ENCODE peak calls at places on chromosomes 16 and 17, in five cellular contexts. O is GM13976, J is esophagus muscularis mucosa, S is thyroid gland, N is sigmoid colon. L is an unnamed sample.

GRCh38 chr17:81096741-81097133 is 61.8 kb downstream of the BAIAP2 start:
- DNase-seq in S (peak), N (no peak), O (no peak), J (no peak), L (no peak)

GRCh38 chr17:45974916-45975630 is 24.0 kb upstream of the STH start:
- DNase-seq in J (no peak), S (no peak), N (no peak), O (no peak), L (peak)

GRCh38 chr16:149024-149675 is 3.3 kb upstream of the HBZ start:
- DNase-seq in S (no peak), J (no peak), N (no peak), O (no peak), L (no peak)

GRCh38 chr17:77287432-77288068 is 146.8 kb downstream of the SEC14L1 start:
- DNase-seq in S (peak), O (no peak), J (no peak), N (peak), L (no peak)

GRCh38 chr17:77164483-77165030 is 23.8 kb downstream of the SEC14L1 start:
- DNase-seq in O (no peak), S (no peak), J (no peak), N (no peak), L (no peak)

GRCh38 chr16:59290718-59291117 is 556.6 kb upstream of the GOT2 start:
- DNase-seq in S (no peak), J (no peak), O (no peak), N (no peak), L (no peak)

GRCh38 chr17:61387011-61387410 is 12.6 kb upstream of the TBX2 start:
- DNase-seq in O (no peak), S (no peak), N (no peak), J (no peak), L (no peak)

GRCh38 chr16:26672206-26672605 is 394.5 kb upstream of the C16orf82 start:
- DNase-seq in O (no peak), J (peak), S (no peak), N (no peak), L (no peak)

GRCh38 chr16:733382-734207 is 6.7 kb downstream of the HAGHL start:
- DNase-seq in S (no peak), O (no peak), N (peak), J (no peak), L (peak)

GRCh38 chr17:20926532-20926931 is 116.3 kb downstream of the USP22 start:
- DNase-seq in J (no peak), S (no peak), O (no peak), N (no peak), L (no peak)

GRCh38 chr17:64355536-64356303 is 34.9 kb downstream of the PECAM1 start:
- DNase-seq in N (no peak), S (no peak), J (no peak), O (no peak), L (peak)

GRCh38 chr16:81237942-81238295 is 570 bp upstream of the BCO1 start:
- DNase-seq in J (no peak), S (no peak), N (no peak), O (no peak), L (no peak)

GRCh38 chr16:81229811-81230210 is 8.7 kb upstream of the BCO1 start:
- DNase-seq in J (no peak), N (no peak), O (no peak), S (no peak), L (no peak)

GRCh38 chr16:81237282-81237681 is 1.2 kb upstream of the BCO1 start:
- DNase-seq in N (peak), S (peak), O (no peak), J (no peak), L (no peak)

GRCh38 chr16:81231014-81231413 is 7.5 kb upstream of the BCO1 start:
- DNase-seq in O (no peak), N (no peak), S (no peak), J (no peak), L (no peak)

GRCh38 chr16:81232740-81233367 is 5.6 kb upstream of the BCO1 start:
- DNase-seq in O (no peak), J (no peak), N (no peak), S (no peak), L (no peak)
- TF ChIP-seq CTCF in O (no peak), J (no peak), N (no peak), S (no peak), L (no peak)

GRCh38 chr16:30659507-30660423 is 1.5 kb downstream of the FBRS start:
- DNase-seq in S (peak), J (no peak), O (no peak), N (peak), L (no peak)
- TF ChIP-seq CTCF in S (no peak), J (no peak), O (no peak), N (no peak), L (no peak)

DNA sequence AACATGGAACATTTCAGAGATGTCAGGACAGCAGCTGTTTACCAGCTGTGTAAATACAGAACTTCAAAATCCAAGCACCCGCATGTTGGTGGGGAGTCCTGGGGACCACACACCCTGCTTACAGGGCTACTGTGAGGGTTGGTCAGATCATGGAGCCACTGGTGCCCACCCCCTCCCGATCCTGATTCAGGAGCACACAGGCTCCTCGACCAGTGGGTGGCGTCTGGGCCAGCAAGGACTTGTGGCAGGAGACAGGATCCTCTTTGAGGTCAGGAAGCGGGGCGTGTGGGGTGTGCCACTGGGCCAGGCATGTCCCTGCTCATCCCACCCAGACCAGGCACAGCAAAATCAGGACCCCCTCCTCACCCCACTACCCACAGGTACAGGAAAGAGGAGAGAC is 83.6 kb downstream of the SDK2 start:
- DNase-seq in J (no peak), S (no peak), O (no peak), N (no peak), L (no peak)
- TF ChIP-seq CTCF in J (no peak), S (no peak), O (no peak), N (no peak), L (no peak)

GRCh38 chr16:2244301-2244700 is 7.1 kb downstream of the ECI1 start:
- DNase-seq in N (no peak), O (no peak), J (no peak), S (no peak), L (no peak)
- TF ChIP-seq CTCF in N (no peak), O (no peak), J (no peak), S (no peak), L (peak)

GRCh38 chr16:87457724-87458423 is 35.0 kb downstream of the ZCCHC14 start:
- DNase-seq in O (no peak), S (peak), J (no peak), N (no peak), L (peak)

GRCh38 chr16:87458424-87458915 is 34.4 kb downstream of the ZCCHC14 start:
- DNase-seq in J (no peak), O (no peak), N (no peak), S (no peak), L (peak)

GRCh38 chr16:87459833-87460232 is 33.0 kb downstream of the ZCCHC14 start:
- DNase-seq in O (no peak), J (no peak), S (peak), N (no peak), L (peak)

GRCh38 chr16:87457051-87457611 is 35.7 kb downstream of the ZCCHC14 start:
- DNase-seq in J (no peak), S (no peak), N (no peak), O (no peak), L (peak)

GRCh38 chr16:87459027-87459426 is 33.8 kb downstream of the ZCCHC14 start:
- DNase-seq in N (no peak), J (no peak), S (peak), O (no peak), L (peak)
- TF ChIP-seq CTCF in N (no peak), J (no peak), S (no peak), O (no peak), L (no peak)